ENCODE peak calls at places on chromosomes 4 and X, in nine cellular contexts. Z is AG04450; F is CD4-positive, CD25-positive, alpha-beta regulatory T cell; V is RPMI8226; B is progenitor cell of endocrine pancreas; T is activated T-cell treated with anti-CD3 and anti-CD28 coated beads, Interleukin-2, amount 50 U/mL, for 48 hours; P is neuronal stem cell; E is sciatic nerve; X is activated CD4-positive, alpha-beta memory T cell treated with anti-CD3 and anti-CD28 coated beads, Interleukin-2, amount 10 ng/mL, durations not matched to agents 7 days and 5 days. O is an unnamed sample.

GRCh38 chr4:6017030-6017429 is 1.2 kb downstream of the C4orf50 start:
- DNase-seq in F (no peak), Z (no peak), T (no peak), V (no peak), E (no peak), B (no peak), X (no peak), P (no peak), O (no peak)

GRCh38 chr4:13920111-13920875 is 292.8 kb upstream of the BOD1L1 start:
- DNase-seq in T (no peak), B (no peak), X (no peak), P (no peak), V (no peak), F (no peak), E (no peak), Z (no peak), O (peak)

GRCh38 chrX:2841511-2841910 is 12.8 kb downstream of the GYG2 start:
- DNase-seq in B (no peak), Z (no peak), P (no peak), T (no peak), V (no peak), E (no peak), X (no peak), F (no peak), O (no peak)

GRCh38 chr4:130257271-130257670 is 1161.3 kb downstream of the C4orf33 start:
- DNase-seq in P (no peak), Z (no peak), T (no peak), E (no peak), F (no peak), B (no peak), X (no peak), V (no peak), O (no peak)

GRCh38 chr4:53105313-53105712 is 243.2 kb downstream of the RASL11B start:
- DNase-seq in V (no peak), B (no peak), T (no peak), E (no peak), Z (no peak), X (no peak), F (no peak), P (no peak), O (no peak)

GRCh38 chr4:134024251-134024650 is 177.3 kb downstream of the PABPC4L start:
- DNase-seq in E (no peak), X (no peak), F (no peak), P (no peak), V (peak), T (no peak), Z (no peak), B (no peak), O (no peak)

GRCh38 chr4:112189754-112190153 is 41.8 kb upstream of the AP1AR start:
- DNase-seq in E (no peak), F (no peak), T (no peak), Z (no peak), X (no peak), V (no peak), B (no peak), P (no peak), O (no peak)

GRCh38 chrX:136125106-136125505 is 22.2 kb upstream of the FHL1 start:
- DNase-seq in P (no peak), B (no peak), V (no peak), E (no peak), F (no peak), Z (no peak), T (no peak), X (no peak), O (no peak)

GRCh38 chr4:23631255-23631950 is 258.4 kb downstream of the PPARGC1A start:
- DNase-seq in T (no peak), Z (no peak), V (no peak), P (no peak), F (no peak), B (no peak), E (no peak), X (no peak), O (no peak)

O was measured in RWPE2.